ENCODE peak calls at places on chromosomes 12 and 14, in nine cellular contexts. One of them, this sample, is unnamed.

GRCh38 chr14:68088463-68088862 is 268.9 kb downstream of the RAD51B start:
- DNase-seq in adrenal gland: no peak
- DNase-seq in body of pancreas: no peak
- DNase-seq in vagina: no peak
- DNase-seq in uterus: peak; percentile 48
- DNase-seq in transverse colon: no peak
- DNase-seq in breast epithelium: no peak
- DNase-seq in stomach: no peak
- DNase-seq in HepG2: no peak
- DNase-seq in this sample: no peak

GRCh38 chr12:40145896-40146295 is 40.0 kb upstream of the SLC2A13 start:
- DNase-seq in stomach: no peak
- DNase-seq in breast epithelium: no peak
- DNase-seq in vagina: no peak
- DNase-seq in body of pancreas: no peak
- DNase-seq in uterus: no peak
- DNase-seq in adrenal gland: no peak
- DNase-seq in transverse colon: no peak
- DNase-seq in HepG2: no peak
- DNase-seq in this sample: no peak

GRCh38 chr12:85405781-85406522 is 125.9 kb downstream of the ALX1 start:
- DNase-seq in transverse colon: no peak
- DNase-seq in vagina: no peak
- DNase-seq in HepG2: no peak
- DNase-seq in stomach: no peak
- DNase-seq in breast epithelium: no peak
- DNase-seq in adrenal gland: no peak
- DNase-seq in uterus: no peak
- DNase-seq in body of pancreas: no peak
- DNase-seq in this sample: no peak

GRCh38 chr12:68580911-68581310 is 29.8 kb upstream of the RAP1B start:
- DNase-seq in body of pancreas: no peak
- DNase-seq in stomach: no peak
- DNase-seq in transverse colon: no peak
- DNase-seq in adrenal gland: no peak
- DNase-seq in uterus: no peak
- DNase-seq in breast epithelium: no peak
- DNase-seq in vagina: no peak
- DNase-seq in HepG2: no peak
- DNase-seq in this sample: no peak

GRCh38 chr12:67077617-67078016 is 191.5 kb upstream of the CAND1 start:
- DNase-seq in stomach: no peak
- DNase-seq in transverse colon: no peak
- DNase-seq in vagina: no peak
- DNase-seq in body of pancreas: no peak
- DNase-seq in uterus: no peak
- DNase-seq in HepG2: no peak
- DNase-seq in adrenal gland: no peak
- DNase-seq in breast epithelium: no peak
- DNase-seq in this sample: no peak

GRCh38 chr14:41568979-41569378 is 37.7 kb upstream of the LRFN5 start:
- DNase-seq in HepG2: no peak
- DNase-seq in stomach: no peak
- DNase-seq in uterus: no peak
- DNase-seq in transverse colon: no peak
- DNase-seq in adrenal gland: no peak
- DNase-seq in breast epithelium: no peak
- DNase-seq in body of pancreas: no peak
- DNase-seq in vagina: no peak
- DNase-seq in this sample: no peak

GRCh38 chr12:1913377-1914115 is 4.9 kb downstream of the CACNA2D4 start:
- DNase-seq in vagina: peak; percentile 70
- DNase-seq in HepG2: no peak
- DNase-seq in adrenal gland: no peak
- DNase-seq in transverse colon: no peak
- DNase-seq in body of pancreas: no peak
- DNase-seq in uterus: peak; percentile 4
- DNase-seq in breast epithelium: peak; percentile 37
- DNase-seq in stomach: peak; percentile 17
- DNase-seq in this sample: peak; percentile 59

GRCh38 chr14:30525833-30526232 is 33.1 kb upstream of the G2E3 start:
- DNase-seq in vagina: no peak
- DNase-seq in uterus: no peak
- DNase-seq in stomach: no peak
- DNase-seq in HepG2: no peak
- DNase-seq in transverse colon: no peak
- DNase-seq in adrenal gland: no peak
- DNase-seq in breast epithelium: no peak
- DNase-seq in body of pancreas: no peak
- DNase-seq in this sample: no peak

GRCh38 chr12:63870838-63871237 is 26.3 kb downstream of the SRGAP1 start:
- DNase-seq in body of pancreas: no peak
- DNase-seq in transverse colon: no peak
- DNase-seq in breast epithelium: no peak
- DNase-seq in uterus: no peak
- DNase-seq in stomach: no peak
- DNase-seq in vagina: no peak
- DNase-seq in HepG2: no peak
- DNase-seq in adrenal gland: no peak
- DNase-seq in this sample: no peak

GRCh38 chr14:75224561-75224960 is 48.1 kb upstream of the TMED10 start:
- DNase-seq in HepG2: no peak
- DNase-seq in transverse colon: no peak
- DNase-seq in vagina: no peak
- DNase-seq in breast epithelium: no peak
- DNase-seq in adrenal gland: no peak
- DNase-seq in stomach: no peak
- DNase-seq in uterus: no peak
- DNase-seq in body of pancreas: no peak
- DNase-seq in this sample: no peak

GRCh38 chr14:51019089-51019488 is 74.8 kb upstream of the PYGL start:
- DNase-seq in uterus: no peak
- DNase-seq in stomach: no peak
- DNase-seq in transverse colon: no peak
- DNase-seq in breast epithelium: no peak
- DNase-seq in adrenal gland: no peak
- DNase-seq in vagina: no peak
- DNase-seq in body of pancreas: no peak
- DNase-seq in HepG2: no peak
- DNase-seq in this sample: no peak

GRCh38 chr14:50801706-50802105 is 29.3 kb downstream of the NIN start:
- DNase-seq in uterus: no peak
- DNase-seq in body of pancreas: no peak
- DNase-seq in breast epithelium: no peak
- DNase-seq in adrenal gland: no peak
- DNase-seq in transverse colon: no peak
- DNase-seq in HepG2: no peak
- DNase-seq in vagina: no peak
- DNase-seq in stomach: no peak
- DNase-seq in this sample: no peak

GRCh38 chr14:57983235-57983634 is 117.3 kb upstream of the SLC35F4 start:
- DNase-seq in HepG2: no peak
- DNase-seq in transverse colon: no peak
- DNase-seq in vagina: no peak
- DNase-seq in breast epithelium: no peak
- DNase-seq in stomach: no peak
- DNase-seq in adrenal gland: no peak
- DNase-seq in uterus: no peak
- DNase-seq in body of pancreas: no peak
- DNase-seq in this sample: no peak

GRCh38 chr12:72053604-72054003 is 115.0 kb downstream of the TPH2 start:
- DNase-seq in adrenal gland: no peak
- DNase-seq in stomach: no peak
- DNase-seq in body of pancreas: no peak
- DNase-seq in uterus: no peak
- DNase-seq in transverse colon: no peak
- DNase-seq in breast epithelium: no peak
- DNase-seq in vagina: no peak
- DNase-seq in HepG2: no peak
- DNase-seq in this sample: no peak

GRCh38 chr12:75905975-75906374 is 125.6 kb downstream of the PHLDA1 start:
- DNase-seq in breast epithelium: no peak
- DNase-seq in vagina: no peak
- DNase-seq in adrenal gland: no peak
- DNase-seq in transverse colon: no peak
- DNase-seq in body of pancreas: no peak
- DNase-seq in uterus: no peak
- DNase-seq in stomach: no peak
- DNase-seq in HepG2: no peak
- DNase-seq in this sample: no peak

GRCh38 chr12:470133-470532 is 10.4 kb downstream of the B4GALNT3 start:
- DNase-seq in adrenal gland: peak; percentile 80
- DNase-seq in breast epithelium: no peak
- DNase-seq in stomach: no peak
- DNase-seq in transverse colon: no peak
- DNase-seq in body of pancreas: no peak
- DNase-seq in vagina: no peak
- DNase-seq in uterus: no peak
- DNase-seq in HepG2: no peak
- DNase-seq in this sample: no peak

GRCh38 chr12:109706398-109706746 is 7.3 kb upstream of the FAM222A start:
- DNase-seq in vagina: no peak
- DNase-seq in stomach: no peak
- DNase-seq in breast epithelium: no peak
- DNase-seq in transverse colon: no peak
- DNase-seq in uterus: no peak
- DNase-seq in HepG2: no peak
- DNase-seq in adrenal gland: no peak
- DNase-seq in body of pancreas: no peak
- DNase-seq in this sample: no peak

GRCh38 chr12:53230971-53231858 is 794 bp downstream of the RARG start:
- DNase-seq in uterus: no peak
- DNase-seq in adrenal gland: no peak
- DNase-seq in stomach: no peak
- DNase-seq in HepG2: no peak
- DNase-seq in breast epithelium: no peak
- DNase-seq in transverse colon: no peak
- DNase-seq in vagina: peak; percentile 87
- DNase-seq in body of pancreas: no peak
- DNase-seq in this sample: no peak

GRCh38 chr14:103128631-103129300 is 5.5 kb downstream of the TNFAIP2 start:
- DNase-seq in vagina: no peak
- DNase-seq in HepG2: no peak
- DNase-seq in transverse colon: no peak
- DNase-seq in body of pancreas: no peak
- DNase-seq in stomach: peak; percentile 56
- DNase-seq in adrenal gland: peak; percentile 77
- DNase-seq in breast epithelium: no peak
- DNase-seq in uterus: peak; percentile 19
- DNase-seq in this sample: no peak

GRCh38 chr14:54173782-54174181 is 217.2 kb upstream of the BMP4 start:
- DNase-seq in uterus: no peak
- DNase-seq in breast epithelium: no peak
- DNase-seq in body of pancreas: no peak
- DNase-seq in adrenal gland: no peak
- DNase-seq in transverse colon: no peak
- DNase-seq in HepG2: no peak
- DNase-seq in vagina: no peak
- DNase-seq in stomach: no peak
- DNase-seq in this sample: no peak

GRCh38 chr12:121893901-121894540 is 5.4 kb downstream of the PSMD9 start:
- DNase-seq in stomach: peak; percentile 40
- DNase-seq in breast epithelium: no peak
- DNase-seq in adrenal gland: peak; percentile 26
- DNase-seq in HepG2: peak; percentile 69
- DNase-seq in transverse colon: no peak
- DNase-seq in vagina: no peak
- DNase-seq in uterus: no peak
- DNase-seq in body of pancreas: peak; percentile 69
- DNase-seq in this sample: no peak

GRCh38 chr14:101761032-101761880 is at the start of gene PPP2R5C:
- DNase-seq in HepG2: peak; percentile 76
- DNase-seq in vagina: peak; percentile 90
- DNase-seq in adrenal gland: peak; percentile 95
- DNase-seq in stomach: peak; percentile 93
- DNase-seq in breast epithelium: peak; percentile 89
- DNase-seq in body of pancreas: peak; percentile 94
- DNase-seq in transverse colon: peak; percentile 94
- DNase-seq in uterus: peak; percentile 89
- DNase-seq in this sample: peak; percentile 98
- TF ChIP-seq POLR2A in HepG2: peak; percentile 74
- TF ChIP-seq POLR2A in vagina: peak; percentile 67
- TF ChIP-seq POLR2A in adrenal gland: peak; percentile 82
- TF ChIP-seq POLR2A in stomach: no peak
- TF ChIP-seq POLR2A in breast epithelium: no peak
- TF ChIP-seq POLR2A in body of pancreas: peak; percentile 53
- TF ChIP-seq POLR2A in transverse colon: peak; percentile 92
- TF ChIP-seq POLR2A in uterus: peak; percentile 58
- TF ChIP-seq POLR2A in this sample: no peak

DNA sequence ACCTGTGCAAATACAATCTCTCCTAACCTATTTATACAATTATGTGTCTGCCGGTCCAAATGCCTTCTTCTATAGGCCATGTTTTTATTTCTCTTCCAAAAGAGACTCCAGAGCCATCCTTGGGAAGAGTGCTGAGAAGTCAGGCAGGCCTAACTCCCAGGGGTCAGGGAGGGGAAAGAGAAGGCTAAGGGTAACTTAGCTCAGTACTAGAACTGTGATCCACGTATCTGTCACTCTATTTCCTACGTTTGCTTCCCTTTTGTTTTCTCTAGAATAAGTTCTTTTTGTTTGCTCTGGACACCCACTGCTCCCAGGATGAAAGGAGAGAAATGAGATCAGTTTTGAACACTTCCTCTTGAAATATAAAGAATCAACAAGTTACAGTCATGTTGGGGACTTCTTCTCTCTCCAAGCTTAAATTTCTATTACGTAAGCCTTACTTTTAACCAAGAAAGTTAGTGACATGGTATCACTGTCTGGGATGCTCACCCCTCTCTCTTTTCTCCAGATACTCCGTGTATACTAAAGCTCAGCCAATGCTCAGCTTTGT is 79.2 kb downstream of the DAD1 start:
- DNase-seq in adrenal gland: no peak
- DNase-seq in vagina: no peak
- DNase-seq in body of pancreas: no peak
- DNase-seq in breast epithelium: no peak
- DNase-seq in uterus: no peak
- DNase-seq in HepG2: no peak
- DNase-seq in transverse colon: no peak
- DNase-seq in stomach: no peak
- DNase-seq in this sample: no peak
- TF ChIP-seq POLR2A in adrenal gland: no peak
- TF ChIP-seq POLR2A in vagina: no peak
- TF ChIP-seq POLR2A in body of pancreas: no peak
- TF ChIP-seq POLR2A in breast epithelium: no peak
- TF ChIP-seq POLR2A in uterus: no peak
- TF ChIP-seq POLR2A in HepG2: no peak
- TF ChIP-seq POLR2A in transverse colon: no peak
- TF ChIP-seq POLR2A in stomach: no peak
- TF ChIP-seq POLR2A in this sample: no peak

GRCh38 chr12:56041579-56042429 is at the start of gene RPS26:
- DNase-seq in body of pancreas: peak; percentile 96
- DNase-seq in stomach: peak; percentile 95
- DNase-seq in vagina: peak; percentile 97
- DNase-seq in HepG2: peak; percentile 99
- DNase-seq in adrenal gland: peak; percentile 96
- DNase-seq in uterus: peak; percentile 96
- DNase-seq in breast epithelium: peak; percentile 93
- DNase-seq in transverse colon: peak; percentile 96
- DNase-seq in this sample: peak; percentile 98
- TF ChIP-seq POLR2A in body of pancreas: peak; percentile 84
- TF ChIP-seq POLR2A in stomach: peak; percentile 71
- TF ChIP-seq POLR2A in vagina: peak; percentile 43
- TF ChIP-seq POLR2A in HepG2: peak; percentile 99
- TF ChIP-seq POLR2A in adrenal gland: peak; percentile 95
- TF ChIP-seq POLR2A in uterus: peak; percentile 23
- TF ChIP-seq POLR2A in breast epithelium: peak; percentile 95
- TF ChIP-seq POLR2A in transverse colon: peak; percentile 99
- TF ChIP-seq POLR2A in this sample: no peak

GRCh38 chr12:3122841-3123678 is 45.9 kb downstream of the TSPAN9 start:
- DNase-seq in uterus: no peak
- DNase-seq in transverse colon: no peak
- DNase-seq in HepG2: no peak
- DNase-seq in adrenal gland: peak; percentile 78
- DNase-seq in body of pancreas: peak; percentile 38
- DNase-seq in stomach: no peak
- DNase-seq in breast epithelium: no peak
- DNase-seq in vagina: no peak
- DNase-seq in this sample: peak; percentile 88
- TF ChIP-seq POLR2A in uterus: no peak
- TF ChIP-seq POLR2A in transverse colon: no peak
- TF ChIP-seq POLR2A in HepG2: no peak
- TF ChIP-seq POLR2A in adrenal gland: no peak
- TF ChIP-seq POLR2A in body of pancreas: no peak
- TF ChIP-seq POLR2A in stomach: no peak
- TF ChIP-seq POLR2A in breast epithelium: no peak
- TF ChIP-seq POLR2A in vagina: no peak
- TF ChIP-seq POLR2A in this sample: no peak